ENCODE peak calls at places on chromosomes 4 and X, in five cellular contexts. F, D, B, M and T are unnamed samples.

GRCh38 chr4:173328236-173328901 is 5.8 kb downstream of the HMGB2 start:
- DNase-seq in F (no peak), D (no peak), B (no peak), M (no peak), T (no peak)

GRCh38 chrX:52934704-52935468 is 23.4 kb downstream of the FAM156A start:
- DNase-seq in F (peak), D (peak), B (peak), M (peak), T (peak)

GRCh38 chr4:86178216-86178615 is 181.6 kb downstream of the MAPK10 start:
- DNase-seq in F (peak), D (no peak), B (no peak), M (no peak), T (no peak)

GRCh38 chr4:7649741-7650531 is 215.2 kb upstream of the PSAPL1 start:
- DNase-seq in F (peak), D (peak), B (peak), M (no peak), T (no peak)

GRCh38 chrX:140274761-140275525 is 229.9 kb downstream of the SOX3 start:
- DNase-seq in F (peak), D (peak), B (no peak), M (no peak), T (peak)

GRCh38 chrX:107619836-107620235 is 8.5 kb upstream of the PRPS1 start:
- DNase-seq in F (peak), D (no peak), B (no peak), M (no peak), T (no peak)

GRCh38 chr4:8135666-8136065 is 22.9 kb downstream of the ABLIM2 start:
- DNase-seq in F (no peak), D (no peak), B (no peak), M (no peak), T (no peak)

GRCh38 chr4:110195561-110196205 is 2.7 kb downstream of the ELOVL6 start:
- DNase-seq in F (peak), D (no peak), B (no peak), M (no peak), T (no peak)

GRCh38 chrX:111095974-111096870 is at the start of gene PAK3:
- DNase-seq in F (peak), D (no peak), B (no peak), M (no peak), T (no peak)

GRCh38 chr4:163523791-163524365 is 29.4 kb downstream of the TMA16 start:
- DNase-seq in F (no peak), D (no peak), B (no peak), M (no peak), T (no peak)